ENCODE peak calls at places on chromosomes 7 and 10, in ten cellular contexts. One of them, this sample, is unnamed.

GRCh38 chr7:68730871-68731403 is 867.3 kb upstream of the AUTS2 start:
- DNase-seq in aorta: no peak
- DNase-seq in OCI-M1: no peak
- DNase-seq in activated CD4-positive, alpha-beta T cell treated with anti-CD3 and anti-CD28 coated beads, Interleukin-2, amount 10 ng/mL, durations not matched to agents 7 days and 5 days: no peak
- DNase-seq in iris pigment epithelial cell: no peak
- DNase-seq in KBM-7: no peak
- DNase-seq in mucosa of gallbladder: peak
- DNase-seq in activated naive CD4-positive, alpha-beta T cell: no peak
- DNase-seq in ovary: no peak
- DNase-seq in GM13977: no peak
- DNase-seq in this sample: no peak

GRCh38 chr7:114820993-114821945 is 100.6 kb upstream of the MDFIC start:
- DNase-seq in aorta: no peak
- DNase-seq in activated CD4-positive, alpha-beta T cell treated with anti-CD3 and anti-CD28 coated beads, Interleukin-2, amount 10 ng/mL, durations not matched to agents 7 days and 5 days: no peak
- DNase-seq in mucosa of gallbladder: no peak
- DNase-seq in OCI-M1: no peak
- DNase-seq in GM13977: no peak
- DNase-seq in KBM-7: no peak
- DNase-seq in iris pigment epithelial cell: no peak
- DNase-seq in ovary: no peak
- DNase-seq in activated naive CD4-positive, alpha-beta T cell: no peak
- DNase-seq in this sample: peak

GRCh38 chr10:95430231-95430951 is 130.8 kb downstream of the SORBS1 start:
- DNase-seq in OCI-M1: peak
- DNase-seq in KBM-7: peak
- DNase-seq in GM13977: peak
- DNase-seq in aorta: no peak
- DNase-seq in activated naive CD4-positive, alpha-beta T cell: no peak
- DNase-seq in iris pigment epithelial cell: peak
- DNase-seq in ovary: peak
- DNase-seq in activated CD4-positive, alpha-beta T cell treated with anti-CD3 and anti-CD28 coated beads, Interleukin-2, amount 10 ng/mL, durations not matched to agents 7 days and 5 days: peak
- DNase-seq in mucosa of gallbladder: peak
- DNase-seq in this sample: peak

GRCh38 chr7:133641436-133641835 is 388.6 kb downstream of the EXOC4 start:
- DNase-seq in ovary: no peak
- DNase-seq in OCI-M1: no peak
- DNase-seq in activated CD4-positive, alpha-beta T cell treated with anti-CD3 and anti-CD28 coated beads, Interleukin-2, amount 10 ng/mL, durations not matched to agents 7 days and 5 days: no peak
- DNase-seq in GM13977: no peak
- DNase-seq in activated naive CD4-positive, alpha-beta T cell: no peak
- DNase-seq in iris pigment epithelial cell: no peak
- DNase-seq in aorta: no peak
- DNase-seq in KBM-7: no peak
- DNase-seq in mucosa of gallbladder: no peak
- DNase-seq in this sample: no peak

GRCh38 chr10:127983701-127984100 is 76.8 kb downstream of the PTPRE start:
- DNase-seq in ovary: no peak
- DNase-seq in KBM-7: no peak
- DNase-seq in activated naive CD4-positive, alpha-beta T cell: no peak
- DNase-seq in aorta: no peak
- DNase-seq in mucosa of gallbladder: no peak
- DNase-seq in OCI-M1: no peak
- DNase-seq in GM13977: no peak
- DNase-seq in activated CD4-positive, alpha-beta T cell treated with anti-CD3 and anti-CD28 coated beads, Interleukin-2, amount 10 ng/mL, durations not matched to agents 7 days and 5 days: peak
- DNase-seq in iris pigment epithelial cell: no peak
- DNase-seq in this sample: peak

GRCh38 chr10:57336865-57337264 is 930.8 kb downstream of the IPMK start:
- DNase-seq in iris pigment epithelial cell: no peak
- DNase-seq in activated CD4-positive, alpha-beta T cell treated with anti-CD3 and anti-CD28 coated beads, Interleukin-2, amount 10 ng/mL, durations not matched to agents 7 days and 5 days: no peak
- DNase-seq in mucosa of gallbladder: no peak
- DNase-seq in OCI-M1: no peak
- DNase-seq in aorta: no peak
- DNase-seq in GM13977: no peak
- DNase-seq in KBM-7: no peak
- DNase-seq in activated naive CD4-positive, alpha-beta T cell: no peak
- DNase-seq in ovary: no peak
- DNase-seq in this sample: no peak

GRCh38 chr10:89373916-89374711 is 3.7 kb upstream of the IFIT1B start:
- DNase-seq in activated CD4-positive, alpha-beta T cell treated with anti-CD3 and anti-CD28 coated beads, Interleukin-2, amount 10 ng/mL, durations not matched to agents 7 days and 5 days: no peak
- DNase-seq in activated naive CD4-positive, alpha-beta T cell: no peak
- DNase-seq in iris pigment epithelial cell: peak
- DNase-seq in GM13977: no peak
- DNase-seq in ovary: peak
- DNase-seq in aorta: peak
- DNase-seq in mucosa of gallbladder: peak
- DNase-seq in OCI-M1: peak
- DNase-seq in KBM-7: no peak
- DNase-seq in this sample: no peak

GRCh38 chr10:48614481-48615383 is 9.9 kb upstream of the ARHGAP22 start:
- DNase-seq in OCI-M1: peak
- DNase-seq in ovary: no peak
- DNase-seq in activated CD4-positive, alpha-beta T cell treated with anti-CD3 and anti-CD28 coated beads, Interleukin-2, amount 10 ng/mL, durations not matched to agents 7 days and 5 days: no peak
- DNase-seq in activated naive CD4-positive, alpha-beta T cell: no peak
- DNase-seq in aorta: no peak
- DNase-seq in KBM-7: no peak
- DNase-seq in iris pigment epithelial cell: peak
- DNase-seq in GM13977: no peak
- DNase-seq in mucosa of gallbladder: no peak
- DNase-seq in this sample: no peak

GRCh38 chr7:116231543-116232401 is 21.4 kb downstream of the TES start:
- DNase-seq in activated CD4-positive, alpha-beta T cell treated with anti-CD3 and anti-CD28 coated beads, Interleukin-2, amount 10 ng/mL, durations not matched to agents 7 days and 5 days: no peak
- DNase-seq in iris pigment epithelial cell: peak
- DNase-seq in aorta: no peak
- DNase-seq in OCI-M1: peak
- DNase-seq in ovary: no peak
- DNase-seq in GM13977: no peak
- DNase-seq in KBM-7: peak
- DNase-seq in activated naive CD4-positive, alpha-beta T cell: no peak
- DNase-seq in mucosa of gallbladder: no peak
- DNase-seq in this sample: peak

GRCh38 chr10:103465411-103466179 is 6.9 kb upstream of the CALHM1 start:
- DNase-seq in activated CD4-positive, alpha-beta T cell treated with anti-CD3 and anti-CD28 coated beads, Interleukin-2, amount 10 ng/mL, durations not matched to agents 7 days and 5 days: no peak
- DNase-seq in KBM-7: no peak
- DNase-seq in iris pigment epithelial cell: no peak
- DNase-seq in OCI-M1: no peak
- DNase-seq in ovary: no peak
- DNase-seq in activated naive CD4-positive, alpha-beta T cell: no peak
- DNase-seq in GM13977: no peak
- DNase-seq in aorta: no peak
- DNase-seq in mucosa of gallbladder: no peak
- DNase-seq in this sample: no peak

GRCh38 chr10:110780704-110781103 is 91.0 kb upstream of the PDCD4 start:
- DNase-seq in mucosa of gallbladder: no peak
- DNase-seq in GM13977: no peak
- DNase-seq in OCI-M1: no peak
- DNase-seq in aorta: no peak
- DNase-seq in activated naive CD4-positive, alpha-beta T cell: no peak
- DNase-seq in activated CD4-positive, alpha-beta T cell treated with anti-CD3 and anti-CD28 coated beads, Interleukin-2, amount 10 ng/mL, durations not matched to agents 7 days and 5 days: no peak
- DNase-seq in KBM-7: no peak
- DNase-seq in ovary: no peak
- DNase-seq in iris pigment epithelial cell: no peak
- DNase-seq in this sample: no peak

GRCh38 chr7:74275401-74275881 is 13.8 kb upstream of the CLIP2 start:
- DNase-seq in ovary: no peak
- DNase-seq in KBM-7: peak
- DNase-seq in aorta: no peak
- DNase-seq in mucosa of gallbladder: no peak
- DNase-seq in activated naive CD4-positive, alpha-beta T cell: no peak
- DNase-seq in iris pigment epithelial cell: no peak
- DNase-seq in GM13977: no peak
- DNase-seq in OCI-M1: peak
- DNase-seq in activated CD4-positive, alpha-beta T cell treated with anti-CD3 and anti-CD28 coated beads, Interleukin-2, amount 10 ng/mL, durations not matched to agents 7 days and 5 days: no peak
- DNase-seq in this sample: peak

GRCh38 chr10:4804505-4804904 is 21.5 kb upstream of the AKR1E2 start:
- DNase-seq in iris pigment epithelial cell: peak
- DNase-seq in activated CD4-positive, alpha-beta T cell treated with anti-CD3 and anti-CD28 coated beads, Interleukin-2, amount 10 ng/mL, durations not matched to agents 7 days and 5 days: no peak
- DNase-seq in OCI-M1: no peak
- DNase-seq in aorta: no peak
- DNase-seq in activated naive CD4-positive, alpha-beta T cell: no peak
- DNase-seq in mucosa of gallbladder: no peak
- DNase-seq in KBM-7: no peak
- DNase-seq in ovary: no peak
- DNase-seq in GM13977: no peak
- DNase-seq in this sample: no peak

GRCh38 chr7:5204546-5204945 is 14.5 kb downstream of the WIPI2 start:
- DNase-seq in aorta: no peak
- DNase-seq in iris pigment epithelial cell: no peak
- DNase-seq in GM13977: no peak
- DNase-seq in OCI-M1: no peak
- DNase-seq in activated CD4-positive, alpha-beta T cell treated with anti-CD3 and anti-CD28 coated beads, Interleukin-2, amount 10 ng/mL, durations not matched to agents 7 days and 5 days: no peak
- DNase-seq in KBM-7: no peak
- DNase-seq in mucosa of gallbladder: no peak
- DNase-seq in ovary: peak
- DNase-seq in activated naive CD4-positive, alpha-beta T cell: no peak
- DNase-seq in this sample: no peak

GRCh38 chr7:116557066-116557585 is 32.3 kb downstream of the CAV1 start:
- DNase-seq in ovary: no peak
- DNase-seq in OCI-M1: no peak
- DNase-seq in mucosa of gallbladder: no peak
- DNase-seq in iris pigment epithelial cell: no peak
- DNase-seq in KBM-7: no peak
- DNase-seq in aorta: no peak
- DNase-seq in activated CD4-positive, alpha-beta T cell treated with anti-CD3 and anti-CD28 coated beads, Interleukin-2, amount 10 ng/mL, durations not matched to agents 7 days and 5 days: no peak
- DNase-seq in activated naive CD4-positive, alpha-beta T cell: no peak
- DNase-seq in GM13977: no peak
- DNase-seq in this sample: no peak

GRCh38 chr10:49074836-49075235 is 40.5 kb downstream of the VSTM4 start:
- DNase-seq in KBM-7: no peak
- DNase-seq in activated CD4-positive, alpha-beta T cell treated with anti-CD3 and anti-CD28 coated beads, Interleukin-2, amount 10 ng/mL, durations not matched to agents 7 days and 5 days: no peak
- DNase-seq in mucosa of gallbladder: peak
- DNase-seq in GM13977: no peak
- DNase-seq in ovary: peak
- DNase-seq in activated naive CD4-positive, alpha-beta T cell: no peak
- DNase-seq in iris pigment epithelial cell: no peak
- DNase-seq in OCI-M1: no peak
- DNase-seq in aorta: no peak
- DNase-seq in this sample: peak

GRCh38 chr10:110326351-110327032 is 21.8 kb upstream of the SMNDC1 start:
- DNase-seq in mucosa of gallbladder: no peak
- DNase-seq in aorta: no peak
- DNase-seq in KBM-7: no peak
- DNase-seq in iris pigment epithelial cell: peak
- DNase-seq in GM13977: peak
- DNase-seq in OCI-M1: no peak
- DNase-seq in ovary: no peak
- DNase-seq in activated naive CD4-positive, alpha-beta T cell: no peak
- DNase-seq in activated CD4-positive, alpha-beta T cell treated with anti-CD3 and anti-CD28 coated beads, Interleukin-2, amount 10 ng/mL, durations not matched to agents 7 days and 5 days: no peak
- DNase-seq in this sample: no peak

GRCh38 chr7:98213874-98214810 is 2.9 kb downstream of the BHLHA15 start:
- DNase-seq in KBM-7: no peak
- DNase-seq in ovary: no peak
- DNase-seq in activated CD4-positive, alpha-beta T cell treated with anti-CD3 and anti-CD28 coated beads, Interleukin-2, amount 10 ng/mL, durations not matched to agents 7 days and 5 days: no peak
- DNase-seq in aorta: peak
- DNase-seq in mucosa of gallbladder: no peak
- DNase-seq in GM13977: peak
- DNase-seq in iris pigment epithelial cell: no peak
- DNase-seq in activated naive CD4-positive, alpha-beta T cell: no peak
- DNase-seq in OCI-M1: no peak
- DNase-seq in this sample: no peak